ENCODE peak calls at places on chromosomes 2 and 18, in six cellular contexts. Z is H4, P is NCI-H2081, A is fibroblast of pulmonary artery, V is GM03348, E is NCI-H1105. M is an unnamed sample.

GRCh38 chr2:112174383-112174782 is 36.2 kb downstream of the FBLN7 start:
- DNase-seq in V (no peak), Z (no peak), E (no peak), P (no peak), A (no peak), M (no peak)

GRCh38 chr2:88067189-88067588 is 436 bp upstream of the SMYD1 start:
- DNase-seq in V (no peak), A (no peak), E (no peak), Z (no peak), P (no peak), M (no peak)

GRCh38 chr2:16623564-16624418 is 41.8 kb downstream of the CYRIA start:
- DNase-seq in P (no peak), Z (no peak), A (no peak), V (no peak), E (no peak), M (no peak)

GRCh38 chr2:61229936-61230335 is 67.9 kb downstream of the C2orf74 start:
- DNase-seq in E (no peak), A (no peak), Z (no peak), V (no peak), P (no peak), M (no peak)

GRCh38 chr2:233857511-233858118 is 3.3 kb upstream of the HJURP start:
- DNase-seq in V (peak; percentile 43), A (peak; percentile 29), Z (peak; percentile 79), P (peak; percentile 79), E (no peak), M (no peak)

GRCh38 chr2:108458082-108458481 is 9.1 kb downstream of the GCC2 start:
- DNase-seq in Z (no peak), V (no peak), A (no peak), E (no peak), P (no peak), M (no peak)

GRCh38 chr2:30491225-30491624 is 44.2 kb downstream of the LCLAT1 start:
- DNase-seq in Z (no peak), A (no peak), P (no peak), V (no peak), E (no peak), M (no peak)

GRCh38 chr2:175203621-175204496 is 22.3 kb upstream of the ATP5MC3 start:
- DNase-seq in V (peak; percentile 53), A (peak; percentile 62), Z (peak; percentile 56), P (peak; percentile 73), E (peak; percentile 46), M (no peak)

GRCh38 chr2:30238143-30238800 is 6.9 kb downstream of the LBH start:
- DNase-seq in P (no peak), A (no peak), E (no peak), V (no peak), Z (no peak), M (no peak)

GRCh38 chr2:151638188-151638933 is 95.9 kb downstream of the NEB start:
- DNase-seq in Z (peak; percentile 14), V (no peak), A (no peak), P (peak; percentile 47), E (no peak), M (no peak)

GRCh38 chr18:34283506-34283905 is 58.8 kb upstream of the NOL4 start:
- DNase-seq in Z (no peak), A (no peak), P (no peak), E (no peak), V (no peak), M (no peak)

GRCh38 chr2:37052600-37053332 is 31.4 kb downstream of the HEATR5B start:
- DNase-seq in E (no peak), A (no peak), P (no peak), Z (no peak), V (no peak), M (no peak)

GRCh38 chr2:43806719-43807031 is 32.0 kb downstream of the ABCG5 start:
- DNase-seq in Z (no peak), V (no peak), A (no peak), E (no peak), P (no peak), M (no peak)

GRCh38 chr2:85178980-85179411 is 45.8 kb downstream of the TCF7L1 start:
- DNase-seq in Z (no peak), A (no peak), E (no peak), P (no peak), V (no peak), M (no peak)

GRCh38 chr2:162092656-162093556 is 18.9 kb upstream of the DPP4 start:
- DNase-seq in Z (no peak), A (peak; percentile 99), V (peak; percentile 78), E (no peak), P (no peak), M (peak; percentile 55)

GRCh38 chr2:202017940-202018339 is 15.7 kb upstream of the FZD7 start:
- DNase-seq in P (no peak), Z (no peak), V (no peak), E (no peak), A (no peak), M (no peak)

GRCh38 chr2:6441800-6442199 is 423.9 kb downstream of the CMPK2 start:
- DNase-seq in V (no peak), P (no peak), E (no peak), Z (no peak), A (no peak), M (no peak)

GRCh38 chr18:25256439-25256838 is 95.5 kb downstream of the ZNF521 start:
- DNase-seq in A (no peak), Z (no peak), P (no peak), E (no peak), V (no peak), M (no peak)

GRCh38 chr2:45962522-45962921 is 311.0 kb downstream of the PRKCE start:
- DNase-seq in P (peak; percentile 64), E (peak; percentile 2), V (peak; percentile 68), Z (peak; percentile 76), A (peak; percentile 85), M (peak; percentile 33)

GRCh38 chr18:6920099-6920955 is 190.8 kb downstream of the ARHGAP28 start:
- DNase-seq in V (peak; percentile 72), E (no peak), Z (peak; percentile 60), A (peak; percentile 85), P (peak; percentile 65), M (peak; percentile 44)

GRCh38 chr2:233436691-233437438 is 82.6 kb downstream of the DGKD start:
- DNase-seq in V (no peak), A (no peak), P (no peak), Z (no peak), E (no peak), M (no peak)